ENCODE peak calls at places on chromosomes 4 and X, in seven cellular contexts. S is hepatocyte, M is sigmoid colon, W is Calu3, C is GM12864, E is M059J, P is HTR-8/SVneo. L is an unnamed sample.

GRCh38 chr4:3233391-3234071 is 15.4 kb upstream of the MSANTD1 start:
- DNase-seq in W (no peak), E (no peak), C (no peak), S (no peak), M (no peak), P (no peak), L (no peak)

GRCh38 chrX:150478496-150479492 is 89.6 kb upstream of the MTM1 start:
- DNase-seq in W (no peak), S (no peak), M (no peak), C (no peak), E (no peak), P (no peak), L (no peak)

GRCh38 chr4:102736636-102737549 is 23.9 kb downstream of the MANBA start:
- DNase-seq in S (peak), M (no peak), P (no peak), W (peak), E (peak), C (no peak), L (no peak)

GRCh38 chrX:29617276-29617675 is 598.1 kb upstream of the MAGEB2 start:
- DNase-seq in W (no peak), S (no peak), C (no peak), P (no peak), M (no peak), E (peak), L (peak)

GRCh38 chr4:178415925-178416324 is 973.7 kb upstream of the AGA start:
- DNase-seq in M (no peak), E (no peak), C (no peak), S (no peak), P (no peak), W (no peak), L (no peak)

GRCh38 chr4:98557497-98557896 is 100.9 kb downstream of the TSPAN5 start:
- DNase-seq in C (no peak), W (no peak), P (no peak), M (no peak), E (peak), S (no peak), L (peak)

GRCh38 chr4:107520368-107520767 is 199.7 kb downstream of the PAPSS1 start:
- DNase-seq in M (no peak), S (no peak), P (no peak), E (no peak), C (no peak), W (no peak), L (no peak)

GRCh38 chr4:143375326-143376073 is 38.8 kb downstream of the GAB1 start:
- DNase-seq in M (no peak), E (peak), W (peak), P (no peak), C (no peak), S (no peak), L (no peak)